ENCODE peak calls at places on chromosomes 7 and 10, in nine cellular contexts. One of them, this sample, is unnamed.

GRCh38 chr10:49107111-49107889 is 8.0 kb downstream of the VSTM4 start:
- DNase-seq in substantia nigra: no peak
- DNase-seq in mucosa of gallbladder: no peak
- DNase-seq in HepG2: no peak
- DNase-seq in thoracic aorta: no peak
- DNase-seq in RWPE1: no peak
- DNase-seq in AG04450: no peak
- DNase-seq in posterior vena cava: no peak
- DNase-seq in fibroblast of mammary gland: no peak
- DNase-seq in this sample: no peak

GRCh38 chr7:40221836-40222235 is 87.0 kb downstream of the SUGCT start:
- DNase-seq in HepG2: no peak
- DNase-seq in thoracic aorta: no peak
- DNase-seq in RWPE1: peak; percentile 41
- DNase-seq in fibroblast of mammary gland: peak; percentile 99
- DNase-seq in posterior vena cava: no peak
- DNase-seq in substantia nigra: no peak
- DNase-seq in AG04450: peak; percentile 70
- DNase-seq in mucosa of gallbladder: no peak
- DNase-seq in this sample: no peak

GRCh38 chr10:54758791-54759190 is 42.2 kb downstream of the PCDH15 start:
- DNase-seq in HepG2: no peak
- DNase-seq in thoracic aorta: no peak
- DNase-seq in fibroblast of mammary gland: no peak
- DNase-seq in mucosa of gallbladder: no peak
- DNase-seq in posterior vena cava: no peak
- DNase-seq in RWPE1: no peak
- DNase-seq in substantia nigra: no peak
- DNase-seq in AG04450: no peak
- DNase-seq in this sample: no peak

GRCh38 chr7:118711631-118712156 is 487.2 kb downstream of the ANKRD7 start:
- DNase-seq in AG04450: no peak
- DNase-seq in thoracic aorta: no peak
- DNase-seq in RWPE1: no peak
- DNase-seq in substantia nigra: no peak
- DNase-seq in posterior vena cava: no peak
- DNase-seq in HepG2: no peak
- DNase-seq in mucosa of gallbladder: no peak
- DNase-seq in fibroblast of mammary gland: no peak
- DNase-seq in this sample: no peak

GRCh38 chr10:86188796-86189558 is 177.6 kb downstream of the GRID1 start:
- DNase-seq in fibroblast of mammary gland: no peak
- DNase-seq in HepG2: no peak
- DNase-seq in RWPE1: no peak
- DNase-seq in AG04450: no peak
- DNase-seq in substantia nigra: no peak
- DNase-seq in mucosa of gallbladder: no peak
- DNase-seq in posterior vena cava: peak; percentile 70
- DNase-seq in thoracic aorta: no peak
- DNase-seq in this sample: no peak

GRCh38 chr10:10798543-10799192 is 219.0 kb upstream of the CELF2 start:
- DNase-seq in posterior vena cava: no peak
- DNase-seq in RWPE1: no peak
- DNase-seq in HepG2: no peak
- DNase-seq in substantia nigra: no peak
- DNase-seq in thoracic aorta: no peak
- DNase-seq in AG04450: no peak
- DNase-seq in fibroblast of mammary gland: no peak
- DNase-seq in mucosa of gallbladder: no peak
- DNase-seq in this sample: no peak

GRCh38 chr7:19352271-19352670 is 207.1 kb upstream of the FERD3L start:
- DNase-seq in thoracic aorta: no peak
- DNase-seq in fibroblast of mammary gland: peak; percentile 26
- DNase-seq in RWPE1: no peak
- DNase-seq in substantia nigra: no peak
- DNase-seq in posterior vena cava: no peak
- DNase-seq in HepG2: no peak
- DNase-seq in AG04450: peak; percentile 18
- DNase-seq in mucosa of gallbladder: no peak
- DNase-seq in this sample: no peak

GRCh38 chr10:103612462-103613365 is 119.2 kb downstream of the NEURL1 start:
- DNase-seq in thoracic aorta: no peak
- DNase-seq in fibroblast of mammary gland: peak; percentile 92
- DNase-seq in HepG2: no peak
- DNase-seq in RWPE1: no peak
- DNase-seq in substantia nigra: no peak
- DNase-seq in posterior vena cava: no peak
- DNase-seq in AG04450: peak; percentile 54
- DNase-seq in mucosa of gallbladder: no peak
- DNase-seq in this sample: no peak

GRCh38 chr7:73340514-73340913 is 12.6 kb downstream of the FKBP6 start:
- DNase-seq in RWPE1: no peak
- DNase-seq in mucosa of gallbladder: no peak
- DNase-seq in thoracic aorta: no peak
- DNase-seq in AG04450: no peak
- DNase-seq in fibroblast of mammary gland: no peak
- DNase-seq in substantia nigra: no peak
- DNase-seq in posterior vena cava: no peak
- DNase-seq in HepG2: no peak
- DNase-seq in this sample: no peak

GRCh38 chr10:124676416-124677062 is 67.6 kb downstream of the FAM53B start:
- DNase-seq in mucosa of gallbladder: no peak
- DNase-seq in posterior vena cava: no peak
- DNase-seq in substantia nigra: no peak
- DNase-seq in AG04450: no peak
- DNase-seq in fibroblast of mammary gland: no peak
- DNase-seq in RWPE1: no peak
- DNase-seq in thoracic aorta: no peak
- DNase-seq in HepG2: no peak
- DNase-seq in this sample: no peak

GRCh38 chr7:51234139-51234538 is 82.5 kb downstream of the COBL start:
- DNase-seq in thoracic aorta: no peak
- DNase-seq in RWPE1: no peak
- DNase-seq in mucosa of gallbladder: no peak
- DNase-seq in fibroblast of mammary gland: no peak
- DNase-seq in HepG2: no peak
- DNase-seq in posterior vena cava: no peak
- DNase-seq in substantia nigra: peak; percentile 16
- DNase-seq in AG04450: no peak
- DNase-seq in this sample: peak; percentile 52

GRCh38 chr10:122112625-122113160 is 123.7 kb downstream of the TACC2 start:
- DNase-seq in posterior vena cava: peak; percentile 95
- DNase-seq in HepG2: peak; percentile 77
- DNase-seq in AG04450: peak; percentile 87
- DNase-seq in fibroblast of mammary gland: peak; percentile 95
- DNase-seq in mucosa of gallbladder: peak; percentile 84
- DNase-seq in RWPE1: peak; percentile 93
- DNase-seq in thoracic aorta: peak; percentile 73
- DNase-seq in substantia nigra: peak; percentile 59
- DNase-seq in this sample: peak; percentile 43

GRCh38 chr10:103822795-103823194 is 32.6 kb downstream of the SH3PXD2A start:
- DNase-seq in RWPE1: no peak
- DNase-seq in fibroblast of mammary gland: no peak
- DNase-seq in HepG2: no peak
- DNase-seq in posterior vena cava: no peak
- DNase-seq in AG04450: no peak
- DNase-seq in substantia nigra: no peak
- DNase-seq in mucosa of gallbladder: no peak
- DNase-seq in thoracic aorta: no peak
- DNase-seq in this sample: no peak

GRCh38 chr10:119325131-119325530 is 117.8 kb downstream of the GRK5 start:
- DNase-seq in AG04450: no peak
- DNase-seq in thoracic aorta: no peak
- DNase-seq in posterior vena cava: no peak
- DNase-seq in RWPE1: peak; percentile 62
- DNase-seq in HepG2: no peak
- DNase-seq in mucosa of gallbladder: no peak
- DNase-seq in substantia nigra: no peak
- DNase-seq in fibroblast of mammary gland: no peak
- DNase-seq in this sample: peak; percentile 34

GRCh38 chr10:70584941-70585544 is 17.5 kb downstream of the PRF1 start:
- DNase-seq in HepG2: peak; percentile 36
- DNase-seq in posterior vena cava: no peak
- DNase-seq in AG04450: no peak
- DNase-seq in fibroblast of mammary gland: peak; percentile 21
- DNase-seq in RWPE1: no peak
- DNase-seq in mucosa of gallbladder: no peak
- DNase-seq in thoracic aorta: no peak
- DNase-seq in substantia nigra: no peak
- DNase-seq in this sample: peak; percentile 95

This sample was measured in NCI-H510A.